ENCODE peak calls at places on chromosomes 11 and 22, in eight cellular contexts. P, U, V, L, W, R, S and Y are unnamed samples.

GRCh38 chr22:27581688-27582087 is 219.9 kb downstream of the MN1 start:
- DNase-seq in R (peak), S (no peak), W (peak), P (no peak), V (no peak), L (peak), U (no peak), Y (peak)

GRCh38 chr11:42526366-42526765 is 785.4 kb upstream of the API5 start:
- DNase-seq in V (no peak), P (no peak), U (no peak), W (no peak), L (no peak), S (no peak), R (no peak), Y (no peak)

GRCh38 chr11:119729581-119730346 is 764 bp upstream of the NECTIN1 start:
- DNase-seq in P (no peak), L (peak), S (peak), U (peak), W (peak), R (peak), V (no peak), Y (peak)

GRCh38 chr11:129766858-129767604 is 48.6 kb upstream of the TMEM45B start:
- DNase-seq in W (peak), P (peak), R (no peak), S (no peak), V (peak), U (peak), L (peak), Y (no peak)

GRCh38 chr11:1826552-1827094 is 8.2 kb upstream of the SYT8 start:
- DNase-seq in P (peak), S (peak), L (peak), U (no peak), W (peak), V (peak), R (no peak), Y (peak)

GRCh38 chr22:46051646-46052045 is 74.7 kb upstream of the WNT7B start:
- DNase-seq in W (no peak), P (no peak), R (no peak), V (peak), L (no peak), U (no peak), S (no peak), Y (peak)

GRCh38 chr22:49026476-49027121 is 801.1 kb downstream of the BRD1 start:
- DNase-seq in U (peak), S (no peak), W (no peak), P (peak), R (no peak), V (no peak), L (no peak), Y (peak)

GRCh38 chr11:119481021-119481666 is 58.2 kb upstream of the THY1 start:
- DNase-seq in L (peak), U (peak), P (peak), V (peak), W (peak), S (peak), R (peak), Y (peak)

GRCh38 chr22:47567741-47568140 is 805.3 kb downstream of the TBC1D22A start:
- DNase-seq in V (no peak), P (no peak), R (no peak), L (no peak), U (no peak), W (no peak), S (peak), Y (no peak)

GRCh38 chr11:2175659-2176058 is 4.0 kb upstream of the TH start:
- DNase-seq in S (peak), U (no peak), V (no peak), P (no peak), W (peak), L (peak), R (no peak), Y (no peak)

GRCh38 chr11:118353084-118353710 is 6.2 kb upstream of the UBE4A start:
- DNase-seq in L (peak), V (no peak), R (no peak), W (peak), S (no peak), U (no peak), P (no peak), Y (no peak)

GRCh38 chr11:84855846-84856245 is 771.3 kb downstream of the DLG2 start:
- DNase-seq in L (peak), R (no peak), W (peak), U (no peak), P (no peak), S (peak), V (no peak), Y (no peak)

GRCh38 chr22:35739642-35740041 is 22.0 kb downstream of the APOL5 start:
- DNase-seq in L (no peak), U (peak), V (no peak), P (peak), S (no peak), R (no peak), W (no peak), Y (no peak)

GRCh38 chr11:72562431-72562830 is 111.8 kb downstream of the PDE2A start:
- DNase-seq in P (no peak), S (no peak), R (no peak), U (peak), W (no peak), V (no peak), L (no peak), Y (no peak)

GRCh38 chr11:75286826-75287465 is 46.4 kb downstream of the TPBGL start:
- DNase-seq in W (peak), V (no peak), R (no peak), S (no peak), P (no peak), L (peak), U (no peak), Y (no peak)

GRCh38 chr11:70742553-70743291 is 344.4 kb downstream of the CTTN start:
- DNase-seq in L (no peak), R (no peak), P (peak), W (no peak), V (peak), U (peak), S (no peak), Y (no peak)

GRCh38 chr22:44329179-44329796 is 16.5 kb upstream of the SHISAL1 start:
- DNase-seq in V (no peak), S (no peak), W (peak), R (no peak), P (peak), L (peak), U (no peak), Y (no peak)

GRCh38 chr11:10042699-10043098 is 251.3 kb downstream of the SBF2 start:
- DNase-seq in S (no peak), V (no peak), R (no peak), U (no peak), L (no peak), W (no peak), P (no peak), Y (no peak)

GRCh38 chr11:93935826-93936225 is 85.3 kb upstream of the HEPHL1 start:
- DNase-seq in R (no peak), L (no peak), V (no peak), U (no peak), P (no peak), S (no peak), W (no peak), Y (no peak)

GRCh38 chr11:106286881-106287504 is 209.5 kb downstream of the AASDHPPT start:
- DNase-seq in R (no peak), U (peak), S (no peak), P (peak), V (no peak), L (no peak), W (no peak), Y (no peak)

GRCh38 chr11:36507824-36508489 is 2.1 kb downstream of the TRAF6 start:
- DNase-seq in V (no peak), U (no peak), L (no peak), P (no peak), R (no peak), S (no peak), W (no peak), Y (no peak)

GRCh38 chr11:84905411-84905810 is 721.7 kb downstream of the DLG2 start:
- DNase-seq in R (no peak), U (no peak), V (no peak), W (peak), S (no peak), L (peak), P (no peak), Y (no peak)

GRCh38 chr11:57345555-57346151 is 7.5 kb downstream of the P2RX3 start:
- DNase-seq in R (peak), S (peak), W (peak), P (peak), V (peak), U (peak), L (peak), Y (peak)

GRCh38 chr11:31809857-31810778 is 1.0 kb downstream of the PAX6 start:
- DNase-seq in R (no peak), S (peak), L (peak), V (no peak), U (peak), W (peak), P (no peak), Y (no peak)

GRCh38 chr11:35619754-35620640 is 1.7 kb downstream of the FJX1 start:
- DNase-seq in U (peak), L (peak), W (no peak), P (peak), R (peak), S (peak), V (peak), Y (peak)

GRCh38 chr11:76380161-76380976 is 563 bp downstream of the THAP12 start:
- DNase-seq in V (no peak), L (peak), W (peak), S (no peak), R (no peak), P (no peak), U (no peak), Y (peak)

GRCh38 chr11:76380977-76381719 is at the start of the genes GVQW3 and THAP12:
- DNase-seq in V (peak), R (peak), U (peak), L (peak), P (peak), S (peak), W (peak), Y (peak)

GRCh38 chr11:76379811-76380160 is 1.1 kb downstream of the THAP12 start:
- DNase-seq in R (no peak), P (no peak), L (no peak), S (no peak), V (no peak), W (no peak), U (no peak), Y (no peak)

GRCh38 chr11:76385903-76386302 is 4.8 kb downstream of the GVQW3 start:
- DNase-seq in P (no peak), R (no peak), S (no peak), L (peak), U (no peak), V (peak), W (no peak), Y (no peak)

DNA sequence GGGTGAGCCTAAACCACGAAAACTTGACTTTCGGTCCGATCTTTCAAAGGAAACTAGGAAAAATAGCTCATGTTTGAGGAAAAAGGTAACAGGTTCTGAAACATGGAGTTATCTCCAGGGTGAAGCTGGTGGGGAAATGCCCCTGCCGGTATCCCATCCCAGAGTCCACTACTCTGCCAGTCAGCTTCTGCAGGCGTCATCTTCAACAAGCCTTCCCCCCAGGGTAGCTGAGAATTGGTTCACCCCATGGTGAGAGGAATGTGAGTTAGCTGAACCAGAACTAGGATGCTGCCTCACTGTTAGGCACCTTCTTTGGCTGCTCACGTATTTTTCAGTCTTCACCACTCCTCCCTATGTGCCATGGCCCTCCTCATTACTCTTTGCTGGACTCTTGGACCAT is 1.1 kb downstream of the GVQW3 start:
- DNase-seq in R (no peak), W (no peak), V (no peak), P (no peak), U (no peak), S (no peak), L (no peak), Y (no peak)
- H3K4me3 ChIP-seq in R (peak), W (no peak), V (peak), P (no peak), U (peak), S (no peak), L (no peak), Y (no peak)

DNA sequence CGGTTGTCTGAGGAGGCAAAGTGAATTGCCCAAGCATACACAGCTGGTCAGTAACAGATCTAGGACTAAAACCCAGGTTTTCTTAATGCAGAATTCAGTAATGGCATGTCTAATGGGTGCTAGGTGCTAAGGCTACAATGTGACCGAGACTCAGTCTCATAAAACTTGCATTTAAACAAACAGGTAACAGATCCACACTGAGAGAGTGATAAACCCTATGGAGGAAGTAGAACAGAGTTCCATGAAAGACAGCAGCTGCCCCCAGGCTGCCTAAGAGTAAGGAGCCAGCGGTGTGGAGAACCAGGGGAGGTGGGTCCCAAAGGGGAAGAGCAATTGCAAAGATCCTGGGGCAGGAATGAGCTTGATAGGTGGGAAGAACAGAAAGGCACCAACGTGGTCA is 27.3 kb downstream of the MMP13 start:
- DNase-seq in S (no peak), W (no peak), V (no peak), P (no peak), U (no peak), R (no peak), L (no peak), Y (no peak)
- H3K4me3 ChIP-seq in S (no peak), W (no peak), V (no peak), P (no peak), U (no peak), R (no peak), L (no peak), Y (no peak)

DNA sequence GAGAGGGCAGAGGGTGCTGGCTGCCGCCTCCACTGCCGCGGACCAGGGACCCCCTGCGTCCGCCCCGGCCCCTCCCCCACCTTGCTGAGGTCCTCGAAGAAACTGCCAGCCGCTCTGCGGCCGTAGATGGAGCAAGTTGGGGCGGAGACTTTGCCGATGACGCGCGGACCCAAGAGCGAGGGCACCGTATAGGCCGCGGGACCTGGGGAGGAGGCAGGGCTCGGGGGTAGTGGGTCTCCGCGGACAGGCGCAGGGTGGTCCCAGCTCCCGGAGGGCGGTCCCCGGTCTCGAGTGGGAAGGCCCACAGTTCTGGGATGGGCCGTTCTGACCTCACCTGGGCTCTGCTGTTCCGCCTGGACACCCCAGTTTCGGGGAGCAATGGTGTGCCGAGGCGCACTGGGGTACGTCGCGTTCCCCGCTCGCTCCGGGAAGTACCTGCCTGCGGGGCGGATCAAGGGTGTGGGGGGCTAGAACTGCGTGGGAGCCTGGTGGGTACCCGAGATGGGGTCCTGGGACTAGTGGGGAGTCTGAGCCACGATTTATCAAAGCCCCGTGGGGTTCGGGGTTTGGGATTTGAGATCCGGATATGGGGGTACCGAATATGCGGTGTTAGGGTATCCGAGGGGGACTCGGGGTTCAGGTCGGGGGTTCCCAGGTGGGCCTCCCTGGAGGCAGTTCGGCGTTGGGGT is 1.2 kb upstream of the TYMP start:
- DNase-seq in U (peak), S (peak), W (peak), V (peak), L (peak), R (peak), P (no peak), Y (peak)
- H3K4me3 ChIP-seq in U (peak), S (peak), W (peak), V (peak), L (peak), R (peak), P (no peak), Y (no peak)

DNA sequence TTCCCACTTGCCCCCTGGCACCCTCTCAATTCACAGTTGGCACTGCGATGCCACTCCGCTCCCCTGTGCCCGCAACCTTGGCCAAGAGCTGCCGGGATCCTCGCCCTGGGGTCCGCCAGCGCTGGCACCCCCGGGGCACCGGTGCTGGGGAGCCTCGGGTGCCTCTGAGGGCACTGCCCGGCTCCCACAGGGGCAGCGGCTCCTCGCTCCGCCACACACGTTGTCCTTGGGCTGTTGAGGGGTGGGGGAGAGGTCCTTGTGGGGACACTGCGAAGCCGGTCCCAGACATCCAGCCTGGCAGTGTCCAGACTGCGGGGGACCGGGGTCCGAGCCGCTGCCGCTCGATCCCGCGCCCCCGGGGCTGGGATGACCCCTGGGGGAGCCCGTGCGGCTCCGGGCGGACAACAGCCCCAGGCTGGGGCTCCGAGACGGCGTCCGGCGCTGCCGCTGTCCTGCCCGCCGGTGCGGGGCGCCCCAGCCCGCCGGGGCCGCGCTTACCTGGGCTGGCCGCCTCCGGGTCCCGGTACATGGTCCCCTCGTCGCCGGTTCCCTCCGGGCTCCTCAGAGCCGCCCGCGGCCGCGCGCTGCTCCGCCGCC is 486 bp downstream of the SYT7 start:
- DNase-seq in U (peak), W (no peak), V (no peak), L (no peak), S (no peak), P (no peak), R (no peak), Y (no peak)
- H3K4me3 ChIP-seq in U (peak), W (peak), V (peak), L (no peak), S (peak), P (peak), R (peak), Y (peak)

GRCh38 chr11:13009921-13010736 is 1.0 kb downstream of the RASSF10 start:
- DNase-seq in L (peak), P (peak), W (no peak), R (no peak), S (no peak), V (no peak), U (peak), Y (no peak)

GRCh38 chr11:13010737-13011342 is 1.7 kb downstream of the RASSF10 start:
- DNase-seq in L (no peak), R (no peak), S (no peak), U (peak), P (no peak), W (no peak), V (no peak), Y (no peak)

GRCh38 chr11:13012037-13012693 is 3.0 kb downstream of the RASSF10 start:
- DNase-seq in V (no peak), L (no peak), W (peak), P (no peak), S (no peak), R (no peak), U (peak), Y (no peak)

GRCh38 chr11:13013054-13013488 is 4.0 kb downstream of the RASSF10 start:
- DNase-seq in R (no peak), L (no peak), V (no peak), P (no peak), U (no peak), W (no peak), S (no peak), Y (no peak)

GRCh38 chr11:13011366-13012036 is 2.4 kb downstream of the RASSF10 start:
- DNase-seq in L (no peak), W (no peak), S (no peak), P (no peak), V (no peak), R (no peak), U (no peak), Y (no peak)
- H3K4me3 ChIP-seq in L (no peak), W (no peak), S (no peak), P (no peak), V (peak), R (no peak), U (peak), Y (no peak)

GRCh38 chr11:64448599-64449380 is 89.8 kb downstream of the RPS6KA4 start:
- DNase-seq in W (peak), U (peak), R (peak), P (peak), S (peak), V (peak), L (peak), Y (peak)
- H3K4me3 ChIP-seq in W (no peak), U (peak), R (peak), P (peak), S (no peak), V (peak), L (no peak), Y (no peak)

GRCh38 chr11:108669261-108669660 is 4.4 kb downstream of the DDX10 start:
- DNase-seq in R (no peak), W (no peak), S (no peak), V (no peak), U (no peak), L (no peak), P (no peak), Y (no peak)

GRCh38 chr11:108664730-108665525 is at the start of gene DDX10:
- DNase-seq in U (peak), R (peak), S (peak), L (peak), V (peak), P (peak), W (peak), Y (peak)

GRCh38 chr11:108663154-108663877 is 1.6 kb upstream of the DDX10 start:
- DNase-seq in L (no peak), V (no peak), R (no peak), U (no peak), W (no peak), P (no peak), S (no peak), Y (no peak)

GRCh38 chr11:108664241-108664640 is 628 bp upstream of the DDX10 start:
- DNase-seq in U (no peak), W (no peak), S (no peak), L (no peak), R (peak), P (no peak), V (no peak), Y (no peak)

GRCh38 chr11:108666373-108666772 is 1.5 kb downstream of the DDX10 start:
- DNase-seq in R (no peak), P (no peak), W (peak), L (no peak), S (no peak), U (no peak), V (no peak), Y (no peak)
- H3K4me3 ChIP-seq in R (no peak), P (no peak), W (no peak), L (no peak), S (no peak), U (peak), V (no peak), Y (no peak)

GRCh38 chr11:102168483-102168882 is 58.2 kb downstream of the YAP1 start:
- DNase-seq in R (no peak), P (no peak), V (no peak), S (no peak), W (no peak), U (no peak), L (no peak), Y (no peak)
- H3K4me3 ChIP-seq in R (no peak), P (no peak), V (no peak), S (no peak), W (no peak), U (no peak), L (no peak), Y (no peak)